ENCODE peak calls at places on chromosomes 11 and 22, in six cellular contexts. N is neural progenitor cell; Z is activated CD4-positive, alpha-beta T cell treated with anti-CD3 and anti-CD28 coated beads, Interleukin-2, amount 50 U/mL, for 1 hour; U is NCI-H1417 treated with DMSO at 0.1 percent for 48 hours; F is GM19239; I is NCI-H1092 treated with DMSO at 0.1 percent for 48 hours. G is an unnamed sample.

GRCh38 chr22:25013634-25014033 is 61.1 kb downstream of the KIAA1671 start:
- DNase-seq in U (no peak), F (no peak), I (no peak), Z (no peak), N (no peak), G (no peak)

GRCh38 chr11:111586305-111586915 is 15.8 kb upstream of the SIK2 start:
- DNase-seq in U (peak), F (no peak), Z (peak), N (peak), I (peak), G (peak)

GRCh38 chr22:36445158-36445668 is 36.2 kb downstream of the TXN2 start:
- DNase-seq in I (no peak), Z (no peak), F (no peak), U (no peak), N (no peak), G (no peak)

GRCh38 chr11:22634897-22635629 is 9.4 kb upstream of the FANCF start:
- DNase-seq in Z (no peak), N (no peak), U (no peak), I (no peak), F (no peak), G (no peak)

GRCh38 chr11:22957890-22958289 is 97.6 kb upstream of the CCDC179 start:
- DNase-seq in F (no peak), I (no peak), Z (no peak), U (no peak), N (no peak), G (no peak)

GRCh38 chr22:35842954-35843353 is 125.3 kb downstream of the APOL5 start:
- DNase-seq in Z (no peak), N (peak), F (peak), U (no peak), I (peak), G (peak)

GRCh38 chr11:110896358-110896757 is 184.1 kb upstream of the ARHGAP20 start:
- DNase-seq in U (no peak), I (no peak), N (no peak), Z (no peak), F (no peak), G (no peak)

GRCh38 chr11:34997872-34998548 is 81.6 kb downstream of the PDHX start:
- DNase-seq in U (no peak), I (peak), Z (no peak), N (no peak), F (no peak), G (no peak)

GRCh38 chr22:46054878-46055158 is 77.9 kb upstream of the WNT7B start:
- DNase-seq in N (no peak), F (no peak), U (no peak), Z (no peak), I (no peak), G (no peak)

GRCh38 chr11:445765-446588 is 4.1 kb upstream of the PTDSS2 start:
- DNase-seq in U (no peak), N (no peak), Z (no peak), F (no peak), I (no peak), G (no peak)

GRCh38 chr22:17371446-17371845 is 2.2 kb downstream of the CECR2 start:
- DNase-seq in I (no peak), Z (no peak), N (no peak), U (no peak), F (no peak), G (no peak)

GRCh38 chr11:27672836-27673464 is 27.3 kb downstream of the BDNF start:
- DNase-seq in F (no peak), N (no peak), Z (no peak), I (no peak), U (no peak), G (no peak)

GRCh38 chr11:117454564-117454917 is 126.9 kb downstream of the CEP164 start:
- DNase-seq in F (no peak), N (no peak), U (no peak), Z (no peak), I (no peak), G (no peak)

GRCh38 chr11:104332110-104332509 is 168.2 kb upstream of the PDGFD start:
- DNase-seq in U (no peak), F (no peak), Z (no peak), I (no peak), N (peak), G (peak)